ENCODE peak calls at places on chromosomes 2 and 18, in five cellular contexts. One of them, this sample, is unnamed.

GRCh38 chr2:23828256-23828980 is 98.5 kb downstream of the ATAD2B start:
- DNase-seq in AG09309: no peak
- DNase-seq in fibroblast of the aortic adventitia: peak; percentile 14
- DNase-seq in endodermal cell: no peak
- DNase-seq in brain microvascular endothelial cell: peak; percentile 1
- DNase-seq in this sample: no peak

GRCh38 chr18:79933765-79934164 is 17.7 kb downstream of the SLC66A2 start:
- DNase-seq in AG09309: no peak
- DNase-seq in fibroblast of the aortic adventitia: no peak
- DNase-seq in endodermal cell: peak; percentile 79
- DNase-seq in brain microvascular endothelial cell: peak; percentile 28
- DNase-seq in this sample: no peak

GRCh38 chr2:178644919-178645318 is 162.3 kb downstream of the TTN start:
- DNase-seq in AG09309: no peak
- DNase-seq in fibroblast of the aortic adventitia: no peak
- DNase-seq in endodermal cell: no peak
- DNase-seq in brain microvascular endothelial cell: no peak
- DNase-seq in this sample: no peak

GRCh38 chr2:28496781-28497180 is 921 bp downstream of the PLB1 start:
- DNase-seq in AG09309: no peak
- DNase-seq in fibroblast of the aortic adventitia: no peak
- DNase-seq in endodermal cell: no peak
- DNase-seq in brain microvascular endothelial cell: no peak
- DNase-seq in this sample: no peak

GRCh38 chr2:33488178-33488690 is 11.8 kb downstream of the RASGRP3 start:
- DNase-seq in AG09309: no peak
- DNase-seq in fibroblast of the aortic adventitia: no peak
- DNase-seq in endodermal cell: no peak
- DNase-seq in brain microvascular endothelial cell: no peak
- DNase-seq in this sample: no peak

GRCh38 chr2:159046966-159047365 is 78.5 kb downstream of the TANC1 start:
- DNase-seq in AG09309: peak; percentile 25
- DNase-seq in fibroblast of the aortic adventitia: peak; percentile 65
- DNase-seq in endodermal cell: no peak
- DNase-seq in brain microvascular endothelial cell: peak; percentile 62
- DNase-seq in this sample: no peak

GRCh38 chr2:120465989-120466703 is 120.2 kb downstream of the INHBB start:
- DNase-seq in AG09309: no peak
- DNase-seq in fibroblast of the aortic adventitia: no peak
- DNase-seq in endodermal cell: peak; percentile 97
- DNase-seq in brain microvascular endothelial cell: no peak
- DNase-seq in this sample: no peak

GRCh38 chr18:50453014-50453680 is 78.3 kb downstream of the SKA1 start:
- DNase-seq in AG09309: no peak
- DNase-seq in fibroblast of the aortic adventitia: no peak
- DNase-seq in endodermal cell: no peak
- DNase-seq in brain microvascular endothelial cell: no peak
- DNase-seq in this sample: no peak

GRCh38 chr2:23564618-23564967 is 179.6 kb downstream of the KLHL29 start:
- DNase-seq in AG09309: no peak
- DNase-seq in fibroblast of the aortic adventitia: peak; percentile 15
- DNase-seq in endodermal cell: no peak
- DNase-seq in brain microvascular endothelial cell: no peak
- DNase-seq in this sample: no peak

GRCh38 chr18:24799720-24800119 is 339.3 kb downstream of the HRH4 start:
- DNase-seq in AG09309: no peak
- DNase-seq in fibroblast of the aortic adventitia: no peak
- DNase-seq in endodermal cell: no peak
- DNase-seq in brain microvascular endothelial cell: no peak
- DNase-seq in this sample: no peak

GRCh38 chr2:112679484-112679883 is 33.7 kb downstream of the SLC20A1 start:
- DNase-seq in AG09309: no peak
- DNase-seq in fibroblast of the aortic adventitia: peak; percentile 72
- DNase-seq in endodermal cell: no peak
- DNase-seq in brain microvascular endothelial cell: no peak
- DNase-seq in this sample: no peak

GRCh38 chr18:55833543-55833942 is 245.6 kb upstream of the TCF4 start:
- DNase-seq in AG09309: peak; percentile 92
- DNase-seq in fibroblast of the aortic adventitia: peak; percentile 97
- DNase-seq in endodermal cell: no peak
- DNase-seq in brain microvascular endothelial cell: peak; percentile 99
- DNase-seq in this sample: peak; percentile 96

GRCh38 chr2:157899125-157899839 is 23.2 kb upstream of the ACVR1 start:
- DNase-seq in AG09309: no peak
- DNase-seq in fibroblast of the aortic adventitia: no peak
- DNase-seq in endodermal cell: no peak
- DNase-seq in brain microvascular endothelial cell: no peak
- DNase-seq in this sample: no peak

GRCh38 chr2:124258481-124258880 is 233.4 kb downstream of the CNTNAP5 start:
- DNase-seq in AG09309: no peak
- DNase-seq in fibroblast of the aortic adventitia: peak; percentile 40
- DNase-seq in endodermal cell: no peak
- DNase-seq in brain microvascular endothelial cell: no peak
- DNase-seq in this sample: no peak

GRCh38 chr2:220198911-220199310 is 571.5 kb downstream of the SLC4A3 start:
- DNase-seq in AG09309: peak; percentile 77
- DNase-seq in fibroblast of the aortic adventitia: peak; percentile 91
- DNase-seq in endodermal cell: no peak
- DNase-seq in brain microvascular endothelial cell: peak; percentile 89
- DNase-seq in this sample: no peak

GRCh38 chr18:63063171-63063570 is 256.4 kb downstream of the BCL2 start:
- DNase-seq in AG09309: no peak
- DNase-seq in fibroblast of the aortic adventitia: peak; percentile 20
- DNase-seq in endodermal cell: peak; percentile 59
- DNase-seq in brain microvascular endothelial cell: peak; percentile 5
- DNase-seq in this sample: no peak

GRCh38 chr2:14673351-14673875 is 40.9 kb downstream of the LRATD1 start:
- DNase-seq in AG09309: no peak
- DNase-seq in fibroblast of the aortic adventitia: no peak
- DNase-seq in endodermal cell: no peak
- DNase-seq in brain microvascular endothelial cell: no peak
- DNase-seq in this sample: no peak

GRCh38 chr2:119765404-119766002 is 5.8 kb downstream of the PTPN4 start:
- DNase-seq in AG09309: no peak
- DNase-seq in fibroblast of the aortic adventitia: no peak
- DNase-seq in endodermal cell: no peak
- DNase-seq in brain microvascular endothelial cell: no peak
- DNase-seq in this sample: no peak

GRCh38 chr2:120919771-120920437 is 184.2 kb downstream of the GLI2 start:
- DNase-seq in AG09309: no peak
- DNase-seq in fibroblast of the aortic adventitia: peak; percentile 74
- DNase-seq in endodermal cell: no peak
- DNase-seq in brain microvascular endothelial cell: peak; percentile 69
- DNase-seq in this sample: peak; percentile 63

GRCh38 chr2:232204457-232204931 is 174.1 kb upstream of the ALPP start:
- DNase-seq in AG09309: no peak
- DNase-seq in fibroblast of the aortic adventitia: peak; percentile 68
- DNase-seq in endodermal cell: no peak
- DNase-seq in brain microvascular endothelial cell: no peak
- DNase-seq in this sample: peak; percentile 38

GRCh38 chr2:108621087-108621559 is 86.9 kb downstream of the LIMS1 start:
- DNase-seq in AG09309: no peak
- DNase-seq in fibroblast of the aortic adventitia: no peak
- DNase-seq in endodermal cell: peak; percentile 88
- DNase-seq in brain microvascular endothelial cell: no peak
- DNase-seq in this sample: no peak
- H3K4me3 ChIP-seq in AG09309: no peak overlapping the region
- H3K4me3 ChIP-seq in fibroblast of the aortic adventitia: no peak overlapping the region
- H3K4me3 ChIP-seq in endodermal cell: peak overlapping the region; percentile 77
- H3K4me3 ChIP-seq in brain microvascular endothelial cell: no peak overlapping the region
- H3K4me3 ChIP-seq in this sample: peak overlapping the region; percentile 36

GRCh38 chr2:8215159-8215863 is 466.5 kb upstream of the ID2 start:
- DNase-seq in AG09309: no peak
- DNase-seq in fibroblast of the aortic adventitia: no peak
- DNase-seq in endodermal cell: no peak
- DNase-seq in brain microvascular endothelial cell: no peak
- DNase-seq in this sample: no peak

GRCh38 chr2:8216397-8216796 is 465.5 kb upstream of the ID2 start:
- DNase-seq in AG09309: no peak
- DNase-seq in fibroblast of the aortic adventitia: peak; percentile 66
- DNase-seq in endodermal cell: no peak
- DNase-seq in brain microvascular endothelial cell: no peak
- DNase-seq in this sample: no peak

GRCh38 chr2:8215982-8216381 is 465.9 kb upstream of the ID2 start:
- DNase-seq in AG09309: no peak
- DNase-seq in fibroblast of the aortic adventitia: peak; percentile 19
- DNase-seq in endodermal cell: no peak
- DNase-seq in brain microvascular endothelial cell: no peak
- DNase-seq in this sample: no peak

GRCh38 chr2:8212239-8212638 is 469.6 kb upstream of the ID2 start:
- DNase-seq in AG09309: no peak
- DNase-seq in fibroblast of the aortic adventitia: no peak
- DNase-seq in endodermal cell: no peak
- DNase-seq in brain microvascular endothelial cell: no peak
- DNase-seq in this sample: no peak

DNA sequence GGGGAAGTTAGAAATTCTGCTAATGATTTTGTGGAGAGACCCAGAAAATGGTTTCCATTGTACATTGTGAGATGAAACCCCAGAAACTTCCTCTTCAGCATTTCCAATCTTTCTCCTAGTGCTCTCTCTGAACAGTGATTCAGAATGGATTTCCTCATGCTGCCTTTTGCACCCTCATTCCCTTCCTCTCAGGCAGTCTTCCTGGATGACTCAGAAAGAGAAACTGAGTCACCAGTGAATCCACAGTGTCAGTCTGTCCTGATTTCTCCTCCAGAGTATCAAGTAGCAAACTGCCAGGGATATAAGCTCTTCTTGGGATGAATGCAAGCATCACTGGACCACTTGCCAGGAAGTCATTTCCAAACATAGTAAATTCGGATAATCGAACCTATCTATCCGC is 467.6 kb upstream of the ID2 start:
- DNase-seq in AG09309: no peak
- DNase-seq in fibroblast of the aortic adventitia: no peak
- DNase-seq in endodermal cell: no peak
- DNase-seq in brain microvascular endothelial cell: no peak
- DNase-seq in this sample: no peak
- TF ChIP-seq CTCF in AG09309: no peak
- TF ChIP-seq CTCF in fibroblast of the aortic adventitia: no peak
- TF ChIP-seq CTCF in endodermal cell: no peak
- TF ChIP-seq CTCF in brain microvascular endothelial cell: no peak
- TF ChIP-seq CTCF in this sample: no peak

GRCh38 chr2:69054431-69054830 is 41.5 kb downstream of the ANTXR1 start:
- DNase-seq in AG09309: no peak
- DNase-seq in fibroblast of the aortic adventitia: peak; percentile 61
- DNase-seq in endodermal cell: no peak
- DNase-seq in brain microvascular endothelial cell: no peak
- DNase-seq in this sample: no peak
- H3K4me3 ChIP-seq in AG09309: no peak overlapping the region
- H3K4me3 ChIP-seq in fibroblast of the aortic adventitia: no peak overlapping the region
- H3K4me3 ChIP-seq in endodermal cell: no peak overlapping the region
- H3K4me3 ChIP-seq in brain microvascular endothelial cell: no peak overlapping the region
- H3K4me3 ChIP-seq in this sample: no peak overlapping the region

GRCh38 chr2:6080837-6081541 is 388.8 kb downstream of the SOX11 start:
- DNase-seq in AG09309: no peak
- DNase-seq in fibroblast of the aortic adventitia: no peak
- DNase-seq in endodermal cell: no peak
- DNase-seq in brain microvascular endothelial cell: no peak
- DNase-seq in this sample: no peak
- TF ChIP-seq CTCF in AG09309: no peak
- TF ChIP-seq CTCF in fibroblast of the aortic adventitia: no peak
- TF ChIP-seq CTCF in endodermal cell: no peak
- TF ChIP-seq CTCF in brain microvascular endothelial cell: no peak
- TF ChIP-seq CTCF in this sample: no peak

GRCh38 chr2:38507712-38508111 is 95.0 kb downstream of the HNRNPLL start:
- DNase-seq in AG09309: no peak
- DNase-seq in fibroblast of the aortic adventitia: no peak
- DNase-seq in endodermal cell: no peak
- DNase-seq in brain microvascular endothelial cell: no peak
- DNase-seq in this sample: no peak

GRCh38 chr2:38502107-38502506 is 100.6 kb downstream of the HNRNPLL start:
- DNase-seq in AG09309: no peak
- DNase-seq in fibroblast of the aortic adventitia: no peak
- DNase-seq in endodermal cell: no peak
- DNase-seq in brain microvascular endothelial cell: no peak
- DNase-seq in this sample: no peak

GRCh38 chr2:38505779-38506178 is 96.9 kb downstream of the HNRNPLL start:
- DNase-seq in AG09309: peak; percentile 78
- DNase-seq in fibroblast of the aortic adventitia: peak; percentile 73
- DNase-seq in endodermal cell: no peak
- DNase-seq in brain microvascular endothelial cell: peak; percentile 48
- DNase-seq in this sample: no peak

GRCh38 chr2:38499921-38500634 is 102.7 kb downstream of the HNRNPLL start:
- DNase-seq in AG09309: no peak
- DNase-seq in fibroblast of the aortic adventitia: peak; percentile 56
- DNase-seq in endodermal cell: peak; percentile 87
- DNase-seq in brain microvascular endothelial cell: no peak
- DNase-seq in this sample: no peak

GRCh38 chr2:38504169-38504568 is 98.6 kb downstream of the HNRNPLL start:
- DNase-seq in AG09309: no peak
- DNase-seq in fibroblast of the aortic adventitia: no peak
- DNase-seq in endodermal cell: no peak
- DNase-seq in brain microvascular endothelial cell: no peak
- DNase-seq in this sample: no peak
- H3K4me3 ChIP-seq in AG09309: no peak overlapping the region
- H3K4me3 ChIP-seq in fibroblast of the aortic adventitia: no peak overlapping the region
- H3K4me3 ChIP-seq in endodermal cell: no peak overlapping the region
- H3K4me3 ChIP-seq in brain microvascular endothelial cell: no peak overlapping the region
- H3K4me3 ChIP-seq in this sample: no peak overlapping the region

DNA sequence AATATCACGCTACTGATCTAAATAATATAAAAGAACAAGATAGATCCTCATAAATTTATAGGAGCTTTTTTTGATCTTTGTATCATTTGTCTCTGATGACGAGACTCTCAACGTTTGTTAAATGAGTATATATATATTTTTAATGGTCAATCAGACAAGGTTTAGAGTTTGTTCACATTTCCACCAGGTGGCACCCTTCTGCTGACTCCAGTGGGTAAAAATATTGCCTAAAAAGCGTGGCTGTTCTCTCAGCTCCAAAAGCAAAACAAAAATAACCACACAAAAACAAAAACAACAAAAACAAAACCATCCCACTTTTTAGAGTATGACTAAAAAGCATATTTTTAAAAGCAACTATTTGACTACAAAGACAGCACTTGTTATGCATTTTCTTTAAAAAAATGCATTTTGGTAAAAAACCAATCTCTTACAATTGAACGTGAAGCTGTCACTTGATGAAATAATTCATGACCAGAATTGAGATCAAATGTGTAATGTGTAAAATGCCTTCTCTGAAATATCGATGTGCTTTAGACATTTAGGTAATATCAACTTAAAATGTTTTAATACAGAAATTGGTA is 723.2 kb downstream of the DPP10 start:
- DNase-seq in AG09309: no peak
- DNase-seq in fibroblast of the aortic adventitia: peak; percentile 13
- DNase-seq in endodermal cell: no peak
- DNase-seq in brain microvascular endothelial cell: peak; percentile 12
- DNase-seq in this sample: peak; percentile 14
- TF ChIP-seq CTCF in AG09309: peak; percentile 41
- TF ChIP-seq CTCF in fibroblast of the aortic adventitia: peak; percentile 40
- TF ChIP-seq CTCF in endodermal cell: peak; percentile 88
- TF ChIP-seq CTCF in brain microvascular endothelial cell: peak; percentile 53
- TF ChIP-seq CTCF in this sample: peak; percentile 71

DNA sequence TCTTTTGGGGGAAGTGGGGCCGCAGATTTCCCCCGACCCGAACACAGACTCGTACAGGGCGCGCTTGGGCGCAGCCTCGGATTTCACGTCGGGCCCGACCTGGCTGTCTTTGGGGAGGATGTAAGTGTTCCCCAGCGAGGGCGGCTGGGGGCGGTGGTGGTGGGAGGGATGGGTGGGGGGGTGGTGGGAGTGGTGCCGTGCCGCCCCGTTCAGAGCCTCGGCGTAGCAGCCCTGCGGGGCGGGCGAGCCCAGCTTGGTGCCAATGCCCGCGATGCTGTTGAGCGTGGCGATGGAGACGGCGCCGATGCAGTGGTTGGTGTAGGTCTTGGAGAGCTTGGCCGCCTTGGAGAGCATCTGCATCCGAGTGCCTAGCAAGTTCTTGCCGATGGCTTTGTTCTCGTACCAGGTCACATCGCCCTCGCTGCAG is 1.5 kb downstream of the KCTD1 start:
- DNase-seq in AG09309: no peak
- DNase-seq in fibroblast of the aortic adventitia: no peak
- DNase-seq in endodermal cell: peak; percentile 81
- DNase-seq in brain microvascular endothelial cell: no peak
- DNase-seq in this sample: no peak
- H3K4me3 ChIP-seq in AG09309: peak overlapping the region; percentile 81
- H3K4me3 ChIP-seq in fibroblast of the aortic adventitia: peak overlapping the region; percentile 9
- H3K4me3 ChIP-seq in endodermal cell: peak overlapping the region; percentile 82
- H3K4me3 ChIP-seq in brain microvascular endothelial cell: peak overlapping the region; percentile 71
- H3K4me3 ChIP-seq in this sample: peak overlapping the region; percentile 77